ENCODE peak calls at places on chromosomes 6 and 20, in five cellular contexts. U is OCI-LY7, K is mammary epithelial cell, J is heart right ventricle, S is left ventricle myocardium inferior. E is an unnamed sample.

GRCh38 chr6:135658916-135659315 is 161.4 kb upstream of the AHI1 start:
- DNase-seq in U (no peak), J (no peak), K (no peak), S (no peak), E (no peak)

GRCh38 chr6:27188206-27188884 is 59.2 kb upstream of the PRSS16 start:
- DNase-seq in U (peak), J (peak), K (peak), S (peak), E (peak)

GRCh38 chr20:10984294-10984693 is 310.5 kb upstream of the JAG1 start:
- DNase-seq in J (no peak), U (no peak), S (no peak), K (no peak), E (no peak)

GRCh38 chr6:42405025-42405424 is 46.7 kb downstream of the TRERF1 start:
- DNase-seq in K (no peak), J (peak), U (no peak), S (no peak), E (no peak)

GRCh38 chr6:148969679-148970078 is 222.8 kb downstream of the UST start:
- DNase-seq in U (no peak), S (peak), K (no peak), J (peak), E (no peak)

GRCh38 chr6:136035378-136036070 is 184.0 kb downstream of the PDE7B start:
- DNase-seq in U (no peak), K (no peak), J (peak), S (no peak), E (no peak)

GRCh38 chr6:52417675-52418111 is 2.4 kb upstream of the EFHC1 start:
- DNase-seq in U (no peak), K (no peak), S (no peak), J (peak), E (no peak)

GRCh38 chr6:18395851-18396187 is 8.7 kb downstream of the RNF144B start:
- DNase-seq in U (no peak), J (no peak), K (no peak), S (no peak), E (no peak)

GRCh38 chr20:53050338-53050737 is 78.2 kb downstream of the TSHZ2 start:
- DNase-seq in U (no peak), S (no peak), K (peak), J (no peak), E (no peak)

GRCh38 chr6:124676033-124676432 is 286.2 kb upstream of the RNF217 start:
- DNase-seq in S (no peak), K (peak), J (no peak), U (no peak), E (no peak)

GRCh38 chr6:117591405-117591804 is 10.9 kb downstream of the GOPC start:
- DNase-seq in U (no peak), J (no peak), S (no peak), K (no peak), E (no peak)

GRCh38 chr6:31712296-31712695 is 2.9 kb upstream of the LY6G6D start:
- DNase-seq in K (no peak), J (peak), U (no peak), S (no peak), E (no peak)

GRCh38 chr6:26383624-26384417 is 913 bp downstream of the BTN2A2 start:
- DNase-seq in J (no peak), S (no peak), U (peak), K (peak), E (no peak)

GRCh38 chr6:168988280-168988679 is 265.4 kb downstream of the THBS2 start:
- DNase-seq in S (no peak), J (no peak), U (no peak), K (no peak), E (no peak)

GRCh38 chr6:108896111-108896661 is 48.0 kb downstream of the ARMC2 start:
- DNase-seq in J (no peak), S (no peak), U (no peak), K (peak), E (no peak)

GRCh38 chr20:45890997-45891983 is at the start of the genes CTSA and NEURL2:
- DNase-seq in S (peak), U (peak), K (peak), J (peak), E (peak)
- TF ChIP-seq CTCF in S (no peak), U (no peak), K (no peak), J (no peak), E (no peak)

GRCh38 chr20:62652051-62652893 is 10.0 kb downstream of the SLCO4A1 start:
- DNase-seq in J (peak), S (peak), K (peak), U (peak), E (peak)
- H3K27ac ChIP-seq in J (peak), S (peak), K (peak), U (peak), E (peak)

GRCh38 chr20:290081-290831 is at the start of gene C20orf96:
- DNase-seq in S (peak), J (peak), K (peak), U (peak), E (peak)
- TF ChIP-seq CTCF in S (peak), J (no peak), K (peak), U (peak), E (peak)

DNA sequence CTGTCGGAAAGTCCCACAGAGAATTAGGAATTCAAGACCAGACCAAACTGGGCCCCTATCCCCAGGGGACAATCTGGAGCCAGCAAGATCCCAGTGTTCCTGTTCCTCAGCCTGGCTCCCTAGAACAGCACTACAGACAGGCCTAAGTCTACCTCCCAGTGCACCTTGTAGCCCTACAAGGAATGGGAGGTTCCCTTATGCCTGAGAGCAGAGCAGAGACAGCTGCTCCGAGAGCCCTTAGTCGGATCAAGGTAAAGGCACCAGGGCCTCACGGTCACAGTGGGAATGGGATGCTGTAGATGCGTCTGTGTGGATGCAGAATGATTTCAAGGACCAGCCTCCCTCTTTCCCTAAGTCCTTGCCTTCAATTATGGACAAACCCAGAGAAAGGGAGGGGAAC is 204.5 kb upstream of the STXBP5 start:
- DNase-seq in S (no peak), K (no peak), U (no peak), J (no peak), E (no peak)
- H3K27ac ChIP-seq in S (no peak), K (no peak), U (no peak), J (no peak), E (no peak)

GRCh38 chr6:160224599-160225237 is 33.9 kb downstream of the SLC22A2 start:
- DNase-seq in J (no peak), U (no peak), K (no peak), S (no peak), E (no peak)

GRCh38 chr6:160222491-160222890 is 36.1 kb downstream of the SLC22A2 start:
- DNase-seq in J (no peak), U (no peak), S (no peak), K (no peak), E (no peak)

GRCh38 chr6:160221918-160222317 is 36.7 kb downstream of the SLC22A2 start:
- DNase-seq in J (no peak), S (no peak), K (no peak), U (no peak), E (no peak)

GRCh38 chr6:160217863-160218262 is 40.8 kb downstream of the SLC22A2 start:
- DNase-seq in U (no peak), S (no peak), K (no peak), J (no peak), E (no peak)

DNA sequence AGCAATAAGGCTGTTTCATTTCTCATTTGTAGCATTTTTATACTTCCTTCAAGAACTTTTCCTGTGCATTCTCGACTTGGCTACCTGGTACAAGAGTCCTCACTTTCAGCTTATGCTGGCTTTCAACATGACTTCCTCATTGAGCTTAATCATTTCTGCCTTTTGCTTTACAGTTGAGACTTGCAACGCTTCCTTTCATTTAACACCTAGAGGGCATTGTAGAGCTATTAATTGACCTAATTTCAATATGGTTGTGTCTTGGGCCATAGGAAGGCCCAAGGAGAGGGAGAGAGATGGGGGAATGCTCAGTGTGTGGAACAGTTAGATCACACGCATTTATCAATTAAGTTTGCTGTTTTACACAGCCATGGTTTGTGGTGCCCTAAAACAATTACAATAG is 37.2 kb downstream of the SLC22A2 start:
- DNase-seq in S (no peak), K (peak), J (no peak), U (peak), E (no peak)
- TF ChIP-seq CTCF in S (no peak), K (peak), J (no peak), U (peak), E (peak)

GRCh38 chr6:161104966-161105365 is 113.4 kb downstream of the MAP3K4 start:
- DNase-seq in U (no peak), S (no peak), J (no peak), K (peak), E (no peak)
- H3K27ac ChIP-seq in U (no peak), S (no peak), J (no peak), K (peak), E (no peak)

DNA sequence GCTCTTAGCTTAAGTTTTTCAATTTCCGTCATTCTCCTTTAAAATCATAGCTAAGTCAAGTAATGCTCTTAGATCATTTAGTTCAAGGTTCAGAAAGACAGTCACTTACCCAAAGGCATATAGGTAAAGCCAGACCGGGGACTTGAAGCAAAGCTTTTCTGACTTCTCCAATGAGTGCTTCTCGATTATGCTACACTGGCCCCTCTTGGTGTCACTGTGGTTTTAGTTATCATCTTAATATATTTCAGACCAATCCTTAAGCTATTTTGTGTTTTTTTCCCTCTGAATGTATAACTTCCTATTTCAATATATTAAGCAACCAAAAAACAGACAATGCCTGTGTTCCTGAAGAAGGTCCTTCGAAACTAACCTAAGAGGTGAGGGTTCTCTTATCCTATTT is 3.8 kb downstream of the PRDM1 start:
- DNase-seq in S (no peak), U (peak), J (no peak), K (no peak), E (no peak)
- TF ChIP-seq CTCF in S (no peak), U (peak), J (no peak), K (peak), E (no peak)

GRCh38 chr6:139395371-139395770 is 20.9 kb upstream of the CITED2 start:
- DNase-seq in U (no peak), J (no peak), K (no peak), S (no peak), E (no peak)
- H3K27ac ChIP-seq in U (no peak), J (no peak), K (no peak), S (no peak), E (no peak)

GRCh38 chr6:142300302-142300701 is 1.5 kb upstream of the ADGRG6 start:
- DNase-seq in K (no peak), U (no peak), S (no peak), J (no peak), E (no peak)

GRCh38 chr6:142302427-142303190 is 802 bp downstream of the ADGRG6 start:
- DNase-seq in S (no peak), J (no peak), K (peak), U (no peak), E (no peak)

GRCh38 chr6:142300758-142301251 is 1.0 kb upstream of the ADGRG6 start:
- DNase-seq in U (no peak), S (no peak), K (peak), J (peak), E (peak)

GRCh38 chr6:142303191-142303564 is 1.4 kb downstream of the ADGRG6 start:
- DNase-seq in J (no peak), U (no peak), K (peak), S (no peak), E (no peak)

GRCh38 chr6:142301421-142302391 is at the start of gene ADGRG6:
- DNase-seq in S (peak), J (peak), U (no peak), K (peak), E (peak)
- TF ChIP-seq CTCF in S (no peak), J (no peak), U (no peak), K (peak), E (no peak)

DNA sequence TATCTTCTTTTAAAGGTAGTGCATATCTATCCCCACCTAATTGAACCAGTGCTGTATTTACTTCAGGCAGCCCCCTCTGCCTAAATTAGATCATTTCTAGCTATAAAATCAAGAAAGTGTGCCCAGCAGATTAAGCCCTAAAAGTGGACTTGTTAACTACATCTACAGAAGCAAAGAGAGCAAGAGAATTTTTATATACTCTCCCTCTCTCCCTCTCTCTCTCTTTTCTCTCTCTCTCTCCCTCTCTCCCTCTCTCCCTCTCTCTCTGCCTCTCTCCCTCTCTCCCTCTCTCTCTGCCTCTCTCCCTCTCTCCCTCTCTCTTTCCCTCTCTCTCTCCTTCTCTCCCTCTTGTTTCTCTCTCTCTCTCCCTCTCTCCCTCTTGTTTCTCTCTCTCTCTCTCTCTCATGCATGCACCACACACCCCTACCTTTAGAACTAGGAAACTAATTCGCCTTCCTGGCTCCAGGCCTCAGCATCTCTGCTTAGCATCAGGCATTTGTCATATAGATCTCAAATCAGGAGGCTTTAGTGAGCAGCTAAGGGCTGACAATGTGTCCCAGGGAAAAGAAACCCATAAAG is 71.4 kb downstream of the FOXA2 start:
- DNase-seq in K (no peak), U (no peak), J (no peak), S (no peak), E (no peak)
- H3K27ac ChIP-seq in K (no peak), U (no peak), J (no peak), S (no peak), E (no peak)

E was measured in lower lobe of right lung.